ENCODE peak calls at places on chromosomes 7 and 10, in five cellular contexts. A is NT2/D1, Z is H1, C is HepG2, T is GM12878. S is an unnamed sample.

GRCh38 chr7:19491821-19492452 is 216.9 kb downstream of the POLR1F start:
- DNase-seq in Z (no peak), A (peak), C (no peak), T (no peak), S (peak)

GRCh38 chr7:38318803-38319416 is 45.5 kb upstream of the TARP start:
- DNase-seq in C (peak), A (peak), Z (no peak), T (no peak), S (peak)

GRCh38 chr10:3848768-3849643 is 64.0 kb upstream of the KLF6 start:
- DNase-seq in A (no peak), Z (no peak), C (no peak), T (no peak), S (no peak)

GRCh38 chr10:26555719-26556368 is 117.7 kb downstream of the APBB1IP start:
- DNase-seq in C (peak), Z (no peak), A (no peak), T (no peak), S (no peak)

GRCh38 chr7:123635551-123636359 is 19.9 kb upstream of the LMOD2 start:
- DNase-seq in A (no peak), C (peak), Z (no peak), T (no peak), S (peak)

GRCh38 chr10:121771957-121772356 is 155.9 kb downstream of the ATE1 start:
- DNase-seq in A (no peak), T (no peak), C (no peak), Z (no peak), S (no peak)

GRCh38 chr10:11910102-11910501 is 86.9 kb downstream of the PROSER2 start:
- DNase-seq in C (no peak), Z (no peak), A (no peak), T (no peak), S (no peak)

GRCh38 chr10:120951288-120951687 is 100.1 kb downstream of the WDR11 start:
- DNase-seq in C (no peak), T (no peak), A (no peak), Z (no peak), S (no peak)

GRCh38 chr7:1225462-1226154 is 7.1 kb upstream of the UNCX start:
- DNase-seq in C (no peak), Z (peak), A (no peak), T (no peak), S (peak)

GRCh38 chr7:38013246-38013645 is 92.8 kb downstream of the EPDR1 start:
- DNase-seq in T (no peak), C (no peak), A (no peak), Z (no peak), S (no peak)

GRCh38 chr7:71735961-71736556 is 604.1 kb downstream of the GALNT17 start:
- DNase-seq in Z (peak), C (peak), T (no peak), A (peak), S (peak)

GRCh38 chr10:74432841-74433594 is 282.0 kb downstream of the ADK start:
- DNase-seq in C (no peak), A (no peak), Z (no peak), T (no peak), S (peak)

GRCh38 chr10:92993671-92994304 is 66.8 kb upstream of the CYP26C1 start:
- DNase-seq in Z (no peak), A (no peak), C (no peak), T (no peak), S (peak)

GRCh38 chr10:69179089-69179742 is 818 bp upstream of the SUPV3L1 start:
- DNase-seq in C (no peak), A (no peak), T (no peak), Z (peak), S (peak)

GRCh38 chr7:126185959-126186580 is 1066.7 kb downstream of the GRM8 start:
- DNase-seq in Z (peak), T (no peak), A (peak), C (no peak), S (peak)

GRCh38 chr7:35241884-35242283 is 12.0 kb downstream of the TBX20 start:
- DNase-seq in Z (no peak), T (no peak), A (no peak), C (no peak), S (no peak)

GRCh38 chr7:102433319-102434038 is at the start of gene ORAI2:
- DNase-seq in T (no peak), A (no peak), C (no peak), Z (peak), S (peak)

GRCh38 chr7:117673839-117674238 is 194.0 kb downstream of the CFTR start:
- DNase-seq in A (no peak), Z (no peak), C (peak), T (no peak), S (no peak)

GRCh38 chr7:142280263-142280662 is 22.4 kb upstream of the PRSS58 start:
- DNase-seq in C (no peak), T (no peak), Z (no peak), A (no peak), S (no peak)

GRCh38 chr10:65818990-65819389 is 1106.8 kb upstream of the LRRTM3 start:
- DNase-seq in T (no peak), Z (no peak), A (no peak), C (no peak), S (no peak)

GRCh38 chr7:17130281-17131059 is 168.0 kb upstream of the AHR start:
- DNase-seq in T (no peak), Z (no peak), C (peak), A (peak), S (peak)

GRCh38 chr7:128274890-128275603 is 34.0 kb downstream of the LEP start:
- DNase-seq in Z (no peak), C (peak), A (no peak), T (no peak), S (no peak)

GRCh38 chr7:106126170-106126938 is 14.2 kb upstream of the SYPL1 start:
- DNase-seq in T (no peak), Z (no peak), A (no peak), C (no peak), S (no peak)

GRCh38 chr7:130845581-130846085 is 111.6 kb upstream of the KLF14 start:
- DNase-seq in A (no peak), Z (no peak), C (no peak), T (no peak), S (no peak)

GRCh38 chr7:156751319-156751718 is 110.7 kb downstream of the RNF32 start:
- DNase-seq in Z (no peak), C (no peak), T (no peak), A (no peak), S (no peak)

GRCh38 chr10:123136806-123137642 is 1.3 kb downstream of the HMX3 start:
- DNase-seq in Z (peak), C (no peak), A (no peak), T (no peak), S (no peak)
- TF ChIP-seq SUZ12 in Z (peak), C (no peak), A (peak), T (peak), S (no peak)

DNA sequence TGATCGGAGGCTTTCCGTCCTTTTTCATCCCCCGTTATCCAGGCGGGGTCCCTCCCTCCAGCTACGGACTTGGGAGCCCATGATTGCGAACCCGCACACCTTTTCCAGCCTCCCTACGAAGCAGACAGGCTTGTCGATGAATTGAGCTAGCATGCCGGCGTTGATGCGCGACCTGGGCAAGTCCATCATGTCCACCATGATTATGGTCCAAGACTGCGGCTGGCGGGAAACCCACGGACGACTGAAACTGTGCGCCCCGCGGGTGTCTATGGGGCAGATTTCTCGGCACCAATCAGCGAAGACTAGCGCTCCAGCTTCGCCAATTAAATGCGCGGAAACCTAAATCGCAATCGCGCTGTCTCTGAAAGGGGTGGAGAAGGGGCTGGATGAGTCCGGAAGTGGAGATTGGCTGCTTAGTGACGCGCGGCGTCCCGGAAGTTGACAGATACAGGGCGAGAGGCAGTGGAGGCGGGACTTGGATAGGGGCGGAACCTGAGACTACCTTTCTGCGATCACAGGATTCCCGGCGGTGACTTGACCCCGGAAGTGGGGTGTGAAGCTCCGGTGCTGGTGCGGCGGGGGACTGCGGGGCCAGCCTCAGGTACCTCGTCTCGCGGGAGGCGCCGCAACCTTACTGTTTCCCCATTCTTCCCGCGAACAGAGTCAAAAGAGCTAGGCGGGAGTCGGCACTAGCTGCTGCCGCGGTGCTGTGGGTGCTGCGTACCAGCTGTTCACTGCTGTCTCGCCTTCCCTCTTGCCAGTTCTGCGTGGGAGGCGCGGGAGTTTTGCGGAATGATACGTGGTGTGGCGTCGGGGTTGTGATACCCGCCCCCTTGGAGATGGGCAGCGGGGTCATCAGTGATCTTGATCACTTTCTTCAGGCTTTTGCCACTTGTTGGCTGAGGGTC is at the start of gene UMAD1:
- DNase-seq in Z (peak), C (peak), T (peak), A (peak), S (peak)
- TF ChIP-seq SUZ12 in Z (no peak), C (peak), T (no peak), A (no peak), S (no peak)

GRCh38 chr10:17238445-17239275 is 10.6 kb downstream of the VIM start:
- DNase-seq in Z (no peak), T (no peak), C (no peak), A (no peak), S (no peak)

GRCh38 chr10:17239276-17239660 is 11.2 kb downstream of the VIM start:
- DNase-seq in A (no peak), C (no peak), T (no peak), Z (no peak), S (no peak)

GRCh38 chr10:17240617-17241016 is 12.6 kb downstream of the VIM start:
- DNase-seq in C (no peak), Z (no peak), A (no peak), T (no peak), S (no peak)

GRCh38 chr10:17237915-17238444 is 9.9 kb downstream of the VIM start:
- DNase-seq in Z (no peak), A (no peak), T (no peak), C (no peak), S (no peak)

DNA sequence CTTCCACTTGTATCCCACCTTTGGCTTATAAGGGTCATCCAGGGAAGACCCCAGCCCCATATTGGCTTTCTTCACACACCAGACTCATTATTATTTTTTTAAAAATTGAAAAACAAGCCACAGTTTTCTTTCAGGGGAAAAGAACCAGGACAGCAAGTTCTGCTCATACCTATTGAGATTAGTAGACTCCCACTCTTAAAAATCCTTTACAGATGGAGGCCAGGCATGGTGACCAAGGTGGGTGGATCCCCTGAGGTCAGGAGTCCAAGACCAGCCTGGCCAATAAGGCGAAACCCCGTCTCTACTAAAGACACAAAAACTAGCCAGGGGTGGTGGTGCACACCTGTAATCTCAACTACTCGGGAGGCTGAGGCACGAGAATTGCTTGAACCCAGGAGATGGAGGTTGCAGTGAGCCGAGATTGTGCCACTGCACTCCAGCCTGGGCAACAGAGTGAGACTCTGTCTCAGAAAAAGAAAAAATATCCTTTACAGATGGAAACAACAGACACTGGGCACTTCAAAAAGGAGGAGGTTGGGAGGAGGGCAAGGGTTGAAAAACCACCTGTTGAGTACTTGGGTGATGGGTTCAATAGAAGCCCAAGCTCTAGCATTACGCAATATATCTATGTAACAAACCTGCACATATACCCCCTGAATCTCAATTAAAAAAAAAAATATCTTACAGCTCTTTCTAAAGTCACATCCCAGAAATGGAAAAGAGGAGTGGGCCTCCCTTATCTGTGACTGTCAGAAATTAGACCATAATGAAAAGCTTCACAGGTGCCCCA is 11.8 kb downstream of the VIM start:
- DNase-seq in C (no peak), A (no peak), T (no peak), Z (no peak), S (no peak)
- TF ChIP-seq SUZ12 in C (no peak), A (no peak), T (no peak), Z (no peak), S (no peak)

DNA sequence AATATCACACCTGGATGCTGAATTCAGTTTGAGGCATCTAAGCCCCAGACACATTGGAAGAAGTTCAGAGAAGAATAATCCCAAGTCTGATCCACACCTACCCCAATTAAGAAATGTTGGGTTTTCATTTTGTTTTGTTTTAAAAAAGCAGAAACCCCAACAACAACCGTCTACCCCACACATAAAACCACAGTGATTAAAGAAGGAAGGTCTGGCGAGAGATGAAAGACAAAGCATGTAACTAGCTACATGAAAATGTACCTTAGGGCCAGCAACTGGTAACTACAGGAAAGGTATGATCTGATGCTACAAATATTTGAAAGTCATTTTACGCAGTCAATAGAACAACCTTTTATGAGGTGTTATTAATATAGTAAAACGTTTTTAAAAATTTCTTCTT is 1112.3 kb downstream of the GATA3 start:
- DNase-seq in A (no peak), Z (no peak), C (no peak), T (no peak), S (no peak)
- TF ChIP-seq SUZ12 in A (no peak), Z (no peak), C (no peak), T (no peak), S (no peak)

GRCh38 chr10:104274762-104275721 is 6.1 kb downstream of the GSTO2 start:
- DNase-seq in T (no peak), Z (peak), C (no peak), A (no peak), S (peak)
- TF ChIP-seq SUZ12 in T (no peak), Z (no peak), C (no peak), A (no peak), S (no peak)

GRCh38 chr10:81068446-81068845 is 530.7 kb downstream of the SH2D4B start:
- DNase-seq in Z (no peak), T (no peak), A (no peak), C (no peak), S (no peak)

GRCh38 chr10:81071087-81071796 is 533.5 kb downstream of the SH2D4B start:
- DNase-seq in Z (no peak), T (no peak), C (no peak), A (no peak), S (no peak)

DNA sequence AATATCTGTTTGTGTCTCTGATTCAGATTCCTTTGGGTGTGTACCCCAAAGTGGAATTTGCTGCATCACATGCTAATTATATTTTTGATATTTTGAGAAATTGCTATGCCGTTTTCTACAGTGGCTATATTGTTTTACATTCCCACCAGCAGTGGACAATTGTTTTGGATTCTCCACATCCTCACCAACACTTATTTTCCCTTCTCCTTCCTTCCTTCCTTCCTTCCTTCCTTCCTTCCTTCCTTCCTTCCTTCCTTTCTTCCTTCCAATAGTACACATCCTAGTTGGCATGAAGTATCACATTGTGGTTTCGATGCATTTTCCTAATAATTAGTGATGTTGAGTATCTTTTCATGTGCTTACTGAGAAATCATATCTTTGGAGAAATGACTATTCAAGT is 535.5 kb downstream of the SH2D4B start:
- DNase-seq in Z (no peak), C (no peak), A (no peak), T (no peak), S (no peak)
- TF ChIP-seq SUZ12 in Z (no peak), C (no peak), A (no peak), T (no peak), S (no peak)

DNA sequence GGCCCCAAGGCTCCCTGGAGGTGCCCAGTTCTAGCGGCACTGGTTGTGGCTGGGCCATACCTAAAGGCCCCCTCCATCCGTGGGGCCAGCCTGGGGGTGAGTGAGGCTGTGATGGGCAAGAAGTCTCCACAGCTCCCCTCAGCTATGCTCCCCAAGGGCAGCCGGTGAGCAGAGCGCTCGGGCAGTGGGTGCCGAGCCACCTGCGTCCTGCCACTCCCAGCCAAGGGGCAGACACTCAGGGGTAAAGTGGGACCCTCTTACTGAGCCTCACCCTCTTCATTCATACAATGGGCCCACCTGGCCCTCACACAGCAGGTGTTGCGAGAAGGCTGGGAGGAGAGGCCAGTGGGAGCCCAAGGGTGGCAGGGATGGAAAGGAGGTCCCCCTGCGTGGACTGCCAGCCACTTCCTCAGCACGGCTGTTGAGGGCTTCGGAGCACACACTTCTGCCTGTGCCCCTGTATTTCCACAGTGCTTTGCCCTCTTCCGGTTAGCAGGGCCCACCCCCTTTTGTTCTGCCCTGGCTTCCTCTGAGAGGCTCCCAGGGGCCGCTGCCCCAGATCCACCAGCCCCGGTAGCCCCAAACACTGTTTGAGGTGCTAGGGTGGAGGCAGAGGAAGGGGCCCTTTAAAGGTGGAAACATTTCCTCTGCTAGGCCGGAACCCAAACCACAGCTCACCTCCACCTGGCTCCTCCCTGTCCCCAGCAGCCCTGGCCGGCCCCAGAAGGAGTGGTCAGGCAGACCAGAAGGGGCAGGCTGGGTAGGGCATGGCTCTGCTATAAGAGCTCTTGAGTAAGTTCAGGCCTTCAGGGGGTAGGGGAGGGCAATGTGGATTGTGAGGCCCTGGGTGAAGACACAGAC is 16.4 kb upstream of the C10orf105 start:
- DNase-seq in Z (no peak), A (no peak), T (no peak), C (no peak), S (no peak)
- TF ChIP-seq SUZ12 in Z (no peak), A (no peak), T (no peak), C (no peak), S (no peak)

GRCh38 chr10:19659920-19660655 is 156.1 kb upstream of the PLXDC2 start:
- DNase-seq in T (no peak), A (no peak), Z (no peak), C (no peak), S (no peak)
- TF ChIP-seq SUZ12 in T (no peak), A (no peak), Z (no peak), C (no peak), S (no peak)

DNA sequence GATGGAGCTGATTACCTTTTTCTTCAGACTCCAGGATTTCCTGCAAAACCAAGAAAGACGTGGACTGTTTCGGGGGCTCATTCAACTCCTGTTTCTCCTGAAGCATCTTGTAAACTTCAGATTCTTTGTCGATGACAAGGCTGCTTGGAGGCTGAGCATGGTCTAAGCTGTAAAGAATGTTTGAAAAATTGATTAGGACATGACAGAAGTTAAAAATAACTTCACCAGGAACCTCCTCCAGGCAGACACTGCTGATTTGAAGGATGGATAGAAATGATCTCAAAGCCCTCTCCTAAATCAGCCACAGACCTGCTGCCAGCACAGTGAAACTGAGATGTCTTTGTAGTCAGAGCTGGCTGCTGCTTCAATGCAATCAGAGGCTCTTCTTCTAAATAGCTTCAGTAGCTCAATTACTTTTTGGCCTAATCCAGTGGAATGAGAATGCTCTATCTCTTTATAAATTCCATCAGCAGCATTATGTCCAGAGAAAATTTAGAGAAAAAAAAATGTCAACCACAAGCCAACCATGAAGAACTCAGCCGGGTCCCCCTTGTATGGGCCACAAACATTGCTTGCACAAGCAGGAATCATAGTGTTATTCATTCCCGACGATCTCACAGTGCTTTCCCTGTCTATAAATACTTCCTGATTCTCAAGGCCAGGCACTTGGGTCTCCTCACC is 43.5 kb downstream of the PDLIM1 start:
- DNase-seq in Z (no peak), C (peak), A (no peak), T (no peak), S (no peak)
- TF ChIP-seq SUZ12 in Z (no peak), C (no peak), A (no peak), T (no peak), S (no peak)